ENCODE peak calls at places on chromosome 1, in seven cellular contexts. G, P, N, V, T, C and D are unnamed samples.

GRCh38 chr1:206939841-206940587 is 6.3 kb downstream of the PIGR start:
- DNase-seq in G (no peak), P (no peak), N (no peak), V (no peak), T (no peak), C (no peak), D (no peak)

GRCh38 chr1:229508823-229509337 is 739 bp upstream of the NUP133 start:
- DNase-seq in G (no peak), P (no peak), N (no peak), V (peak), T (no peak), C (no peak), D (no peak)

GRCh38 chr1:39754026-39754569 is 15.4 kb downstream of the PPIE start:
- DNase-seq in G (no peak), P (peak), N (no peak), V (no peak), T (no peak), C (no peak), D (no peak)

GRCh38 chr1:117567976-117568375 is 37.9 kb upstream of the TENT5C start:
- DNase-seq in G (no peak), P (no peak), N (no peak), V (no peak), T (no peak), C (no peak), D (no peak)

GRCh38 chr1:10687782-10688408 is 108.6 kb downstream of the CASZ1 start:
- DNase-seq in G (no peak), P (no peak), N (no peak), V (no peak), T (no peak), C (no peak), D (no peak)

GRCh38 chr1:228494391-228494790 is 7.2 kb downstream of the RNF187 start:
- DNase-seq in G (no peak), P (no peak), N (no peak), V (no peak), T (no peak), C (no peak), D (no peak)

GRCh38 chr1:208235356-208235982 is 8.7 kb downstream of the PLXNA2 start:
- DNase-seq in G (no peak), P (no peak), N (no peak), V (no peak), T (no peak), C (no peak), D (no peak)

GRCh38 chr1:32231843-32232432 is 9.7 kb downstream of the EIF3I start:
- DNase-seq in G (no peak), P (no peak), N (no peak), V (no peak), T (no peak), C (no peak), D (no peak)

GRCh38 chr1:110339427-110340206 is 440 bp downstream of the RBM15 start:
- DNase-seq in G (no peak), P (peak), N (peak), V (peak), T (peak), C (peak), D (peak)

GRCh38 chr1:100545855-100546254 is 7.9 kb downstream of the GPR88 start:
- DNase-seq in G (no peak), P (no peak), N (no peak), V (no peak), T (no peak), C (no peak), D (no peak)

GRCh38 chr1:162388083-162388594 is 6.6 kb downstream of the C1orf226 start:
- DNase-seq in G (no peak), P (no peak), N (no peak), V (no peak), T (no peak), C (no peak), D (no peak)